ENCODE peak calls at places on chromosomes 1 and 21, in six cellular contexts. One of them, this sample, is unnamed.

GRCh38 chr1:15500184-15500958 is 23.6 kb downstream of the CASP9 start:
- DNase-seq in GM19239: no peak
- DNase-seq in effector memory CD4-positive, alpha-beta T cell: no peak
- DNase-seq in RPMI8226: no peak
- DNase-seq in stimulated activated CD4-positive, alpha-beta T cell treated with anti-CD3 and anti-CD28 coated beads, Interleukin-2, amount 100 ng/mL, for 24 hours: no peak
- DNase-seq in GDM1: no peak
- DNase-seq in this sample: no peak

GRCh38 chr1:94807742-94808491 is 12.2 kb upstream of the SLC44A3 start:
- DNase-seq in stimulated activated CD4-positive, alpha-beta T cell treated with anti-CD3 and anti-CD28 coated beads, Interleukin-2, amount 100 ng/mL, for 24 hours: no peak
- DNase-seq in GM19239: no peak
- DNase-seq in effector memory CD4-positive, alpha-beta T cell: no peak
- DNase-seq in RPMI8226: no peak
- DNase-seq in GDM1: no peak
- DNase-seq in this sample: no peak

GRCh38 chr1:207493212-207493611 is 2.7 kb upstream of the CR1 start:
- DNase-seq in RPMI8226: no peak
- DNase-seq in effector memory CD4-positive, alpha-beta T cell: no peak
- DNase-seq in GDM1: no peak
- DNase-seq in stimulated activated CD4-positive, alpha-beta T cell treated with anti-CD3 and anti-CD28 coated beads, Interleukin-2, amount 100 ng/mL, for 24 hours: no peak
- DNase-seq in GM19239: no peak
- DNase-seq in this sample: no peak

GRCh38 chr1:70361727-70362413 is 7.3 kb upstream of the ANKRD13C start:
- DNase-seq in stimulated activated CD4-positive, alpha-beta T cell treated with anti-CD3 and anti-CD28 coated beads, Interleukin-2, amount 100 ng/mL, for 24 hours: no peak
- DNase-seq in RPMI8226: no peak
- DNase-seq in effector memory CD4-positive, alpha-beta T cell: no peak
- DNase-seq in GDM1: no peak
- DNase-seq in GM19239: no peak
- DNase-seq in this sample: peak

GRCh38 chr1:93778457-93778856 is 96.8 kb upstream of the BCAR3 start:
- DNase-seq in GDM1: no peak
- DNase-seq in RPMI8226: no peak
- DNase-seq in stimulated activated CD4-positive, alpha-beta T cell treated with anti-CD3 and anti-CD28 coated beads, Interleukin-2, amount 100 ng/mL, for 24 hours: no peak
- DNase-seq in GM19239: no peak
- DNase-seq in effector memory CD4-positive, alpha-beta T cell: no peak
- DNase-seq in this sample: no peak

GRCh38 chr1:193462629-193463320 is 276.4 kb upstream of the B3GALT2 start:
- DNase-seq in GDM1: no peak
- DNase-seq in effector memory CD4-positive, alpha-beta T cell: no peak
- DNase-seq in GM19239: no peak
- DNase-seq in stimulated activated CD4-positive, alpha-beta T cell treated with anti-CD3 and anti-CD28 coated beads, Interleukin-2, amount 100 ng/mL, for 24 hours: no peak
- DNase-seq in RPMI8226: no peak
- DNase-seq in this sample: no peak

GRCh38 chr1:47216278-47217059 is 15.6 kb downstream of the TAL1 start:
- DNase-seq in RPMI8226: no peak
- DNase-seq in effector memory CD4-positive, alpha-beta T cell: no peak
- DNase-seq in stimulated activated CD4-positive, alpha-beta T cell treated with anti-CD3 and anti-CD28 coated beads, Interleukin-2, amount 100 ng/mL, for 24 hours: no peak
- DNase-seq in GDM1: no peak
- DNase-seq in GM19239: no peak
- DNase-seq in this sample: no peak

GRCh38 chr1:172820759-172821158 is 161.9 kb downstream of the FASLG start:
- DNase-seq in stimulated activated CD4-positive, alpha-beta T cell treated with anti-CD3 and anti-CD28 coated beads, Interleukin-2, amount 100 ng/mL, for 24 hours: no peak
- DNase-seq in GDM1: no peak
- DNase-seq in RPMI8226: no peak
- DNase-seq in GM19239: no peak
- DNase-seq in effector memory CD4-positive, alpha-beta T cell: no peak
- DNase-seq in this sample: peak

GRCh38 chr1:223129229-223129851 is 13.7 kb downstream of the TLR5 start:
- DNase-seq in stimulated activated CD4-positive, alpha-beta T cell treated with anti-CD3 and anti-CD28 coated beads, Interleukin-2, amount 100 ng/mL, for 24 hours: peak
- DNase-seq in GM19239: peak
- DNase-seq in GDM1: no peak
- DNase-seq in RPMI8226: peak
- DNase-seq in effector memory CD4-positive, alpha-beta T cell: peak
- DNase-seq in this sample: no peak

GRCh38 chr1:56190975-56191768 is 388.2 kb downstream of the PLPP3 start:
- DNase-seq in RPMI8226: no peak
- DNase-seq in GDM1: no peak
- DNase-seq in effector memory CD4-positive, alpha-beta T cell: no peak
- DNase-seq in GM19239: no peak
- DNase-seq in stimulated activated CD4-positive, alpha-beta T cell treated with anti-CD3 and anti-CD28 coated beads, Interleukin-2, amount 100 ng/mL, for 24 hours: no peak
- DNase-seq in this sample: peak

GRCh38 chr1:74755475-74755874 is 22.5 kb downstream of the TYW3 start:
- DNase-seq in GM19239: no peak
- DNase-seq in stimulated activated CD4-positive, alpha-beta T cell treated with anti-CD3 and anti-CD28 coated beads, Interleukin-2, amount 100 ng/mL, for 24 hours: no peak
- DNase-seq in effector memory CD4-positive, alpha-beta T cell: no peak
- DNase-seq in GDM1: no peak
- DNase-seq in RPMI8226: no peak
- DNase-seq in this sample: no peak

GRCh38 chr1:100606438-100606837 is 68.5 kb downstream of the GPR88 start:
- DNase-seq in effector memory CD4-positive, alpha-beta T cell: no peak
- DNase-seq in RPMI8226: peak
- DNase-seq in GDM1: peak
- DNase-seq in stimulated activated CD4-positive, alpha-beta T cell treated with anti-CD3 and anti-CD28 coated beads, Interleukin-2, amount 100 ng/mL, for 24 hours: no peak
- DNase-seq in GM19239: no peak
- DNase-seq in this sample: peak

GRCh38 chr1:15064217-15064929 is 89.2 kb upstream of the TMEM51 start:
- DNase-seq in GDM1: no peak
- DNase-seq in RPMI8226: no peak
- DNase-seq in stimulated activated CD4-positive, alpha-beta T cell treated with anti-CD3 and anti-CD28 coated beads, Interleukin-2, amount 100 ng/mL, for 24 hours: no peak
- DNase-seq in effector memory CD4-positive, alpha-beta T cell: no peak
- DNase-seq in GM19239: no peak
- DNase-seq in this sample: no peak

GRCh38 chr1:164630626-164631396 is 71.8 kb downstream of the PBX1 start:
- DNase-seq in stimulated activated CD4-positive, alpha-beta T cell treated with anti-CD3 and anti-CD28 coated beads, Interleukin-2, amount 100 ng/mL, for 24 hours: no peak
- DNase-seq in GDM1: no peak
- DNase-seq in effector memory CD4-positive, alpha-beta T cell: no peak
- DNase-seq in RPMI8226: no peak
- DNase-seq in GM19239: no peak
- DNase-seq in this sample: no peak

GRCh38 chr1:76095800-76096199 is 21.3 kb downstream of the ST6GALNAC3 start:
- DNase-seq in RPMI8226: no peak
- DNase-seq in effector memory CD4-positive, alpha-beta T cell: no peak
- DNase-seq in stimulated activated CD4-positive, alpha-beta T cell treated with anti-CD3 and anti-CD28 coated beads, Interleukin-2, amount 100 ng/mL, for 24 hours: no peak
- DNase-seq in GM19239: no peak
- DNase-seq in GDM1: no peak
- DNase-seq in this sample: no peak

GRCh38 chr21:46674430-46675007 is 39.0 kb downstream of the PRMT2 start:
- DNase-seq in stimulated activated CD4-positive, alpha-beta T cell treated with anti-CD3 and anti-CD28 coated beads, Interleukin-2, amount 100 ng/mL, for 24 hours: no peak
- DNase-seq in GDM1: no peak
- DNase-seq in effector memory CD4-positive, alpha-beta T cell: no peak
- DNase-seq in GM19239: no peak
- DNase-seq in RPMI8226: no peak
- DNase-seq in this sample: no peak

GRCh38 chr1:38804062-38804886 is 55.3 kb downstream of the RRAGC start:
- DNase-seq in RPMI8226: no peak
- DNase-seq in GM19239: no peak
- DNase-seq in effector memory CD4-positive, alpha-beta T cell: no peak
- DNase-seq in GDM1: no peak
- DNase-seq in stimulated activated CD4-positive, alpha-beta T cell treated with anti-CD3 and anti-CD28 coated beads, Interleukin-2, amount 100 ng/mL, for 24 hours: no peak
- DNase-seq in this sample: no peak

GRCh38 chr1:19480282-19480681 is 5.1 kb downstream of the CAPZB start:
- DNase-seq in effector memory CD4-positive, alpha-beta T cell: no peak
- DNase-seq in stimulated activated CD4-positive, alpha-beta T cell treated with anti-CD3 and anti-CD28 coated beads, Interleukin-2, amount 100 ng/mL, for 24 hours: no peak
- DNase-seq in GDM1: no peak
- DNase-seq in GM19239: no peak
- DNase-seq in RPMI8226: no peak
- DNase-seq in this sample: no peak

GRCh38 chr1:68814067-68814466 is 317.2 kb upstream of the DEPDC1 start:
- DNase-seq in effector memory CD4-positive, alpha-beta T cell: no peak
- DNase-seq in GDM1: no peak
- DNase-seq in stimulated activated CD4-positive, alpha-beta T cell treated with anti-CD3 and anti-CD28 coated beads, Interleukin-2, amount 100 ng/mL, for 24 hours: no peak
- DNase-seq in GM19239: no peak
- DNase-seq in RPMI8226: no peak
- DNase-seq in this sample: no peak

GRCh38 chr1:116390195-116390594 is 17.2 kb downstream of the ATP1A1 start:
- DNase-seq in GM19239: no peak
- DNase-seq in GDM1: no peak
- DNase-seq in effector memory CD4-positive, alpha-beta T cell: peak
- DNase-seq in stimulated activated CD4-positive, alpha-beta T cell treated with anti-CD3 and anti-CD28 coated beads, Interleukin-2, amount 100 ng/mL, for 24 hours: peak
- DNase-seq in RPMI8226: no peak
- DNase-seq in this sample: no peak

GRCh38 chr1:166905930-166906329 is 29.9 kb upstream of the TADA1 start:
- DNase-seq in RPMI8226: no peak
- DNase-seq in GM19239: no peak
- DNase-seq in stimulated activated CD4-positive, alpha-beta T cell treated with anti-CD3 and anti-CD28 coated beads, Interleukin-2, amount 100 ng/mL, for 24 hours: no peak
- DNase-seq in GDM1: no peak
- DNase-seq in effector memory CD4-positive, alpha-beta T cell: no peak
- DNase-seq in this sample: peak

GRCh38 chr1:4847731-4848130 is 193.3 kb downstream of the AJAP1 start:
- DNase-seq in RPMI8226: no peak
- DNase-seq in effector memory CD4-positive, alpha-beta T cell: no peak
- DNase-seq in stimulated activated CD4-positive, alpha-beta T cell treated with anti-CD3 and anti-CD28 coated beads, Interleukin-2, amount 100 ng/mL, for 24 hours: no peak
- DNase-seq in GDM1: no peak
- DNase-seq in GM19239: no peak
- DNase-seq in this sample: no peak

GRCh38 chr1:6448749-6449631 is 17.0 kb downstream of the TNFRSF25 start:
- DNase-seq in effector memory CD4-positive, alpha-beta T cell: peak
- DNase-seq in GM19239: no peak
- DNase-seq in RPMI8226: peak
- DNase-seq in GDM1: no peak
- DNase-seq in stimulated activated CD4-positive, alpha-beta T cell treated with anti-CD3 and anti-CD28 coated beads, Interleukin-2, amount 100 ng/mL, for 24 hours: no peak
- DNase-seq in this sample: no peak

GRCh38 chr1:245389878-245390277 is 235.1 kb downstream of the KIF26B start:
- DNase-seq in stimulated activated CD4-positive, alpha-beta T cell treated with anti-CD3 and anti-CD28 coated beads, Interleukin-2, amount 100 ng/mL, for 24 hours: no peak
- DNase-seq in GM19239: no peak
- DNase-seq in GDM1: no peak
- DNase-seq in effector memory CD4-positive, alpha-beta T cell: no peak
- DNase-seq in RPMI8226: no peak
- DNase-seq in this sample: no peak

GRCh38 chr1:41436281-41437010 is 48.0 kb downstream of the EDN2 start:
- DNase-seq in GM19239: no peak
- DNase-seq in stimulated activated CD4-positive, alpha-beta T cell treated with anti-CD3 and anti-CD28 coated beads, Interleukin-2, amount 100 ng/mL, for 24 hours: no peak
- DNase-seq in effector memory CD4-positive, alpha-beta T cell: no peak
- DNase-seq in GDM1: no peak
- DNase-seq in RPMI8226: no peak
- DNase-seq in this sample: no peak

This sample was measured in HFFc6.